ENCODE peak calls at places on chromosome 18, in four cellular contexts. A is K562, M is IMR-90, L is GM12878. G is an unnamed sample.

GRCh38 chr18:22233271-22233670 is 63.9 kb downstream of the GATA6 start:
- DNase-seq in A (no peak), M (no peak), L (no peak), G (no peak)

GRCh38 chr18:39340418-39340817 is 1774.8 kb upstream of the CELF4 start:
- DNase-seq in A (no peak), M (no peak), L (no peak), G (no peak)

GRCh38 chr18:77063256-77063655 is 69.3 kb downstream of the MBP start:
- DNase-seq in A (no peak), M (peak), L (peak), G (no peak)

GRCh38 chr18:46152808-46153617 is 48.8 kb downstream of the HAUS1 start:
- DNase-seq in A (peak), M (no peak), L (no peak), G (no peak)

GRCh38 chr18:292271-292670 is 24.4 kb upstream of the THOC1 start:
- DNase-seq in A (no peak), M (no peak), L (no peak), G (no peak)

GRCh38 chr18:63979409-63979908 is 9.6 kb downstream of the SERPINB8 start:
- DNase-seq in A (peak), M (peak), L (no peak), G (peak)

GRCh38 chr18:67509711-67510110 is 6.8 kb downstream of the DSEL start:
- DNase-seq in A (no peak), M (peak), L (no peak), G (no peak)

GRCh38 chr18:77164026-77164425 is 31.4 kb upstream of the MBP start:
- DNase-seq in A (no peak), M (no peak), L (no peak), G (no peak)

GRCh38 chr18:41058351-41059125 is 896.5 kb upstream of the PIK3C3 start:
- DNase-seq in A (no peak), M (peak), L (no peak), G (no peak)

GRCh38 chr18:36352384-36352783 is 54.9 kb downstream of the FHOD3 start:
- DNase-seq in A (no peak), M (peak), L (no peak), G (no peak)

GRCh38 chr18:51076503-51076902 is 46.5 kb downstream of the SMAD4 start:
- DNase-seq in A (no peak), M (no peak), L (no peak), G (no peak)

GRCh38 chr18:13303761-13304364 is 85.3 kb downstream of the LDLRAD4 start:
- DNase-seq in A (no peak), M (no peak), L (no peak), G (no peak)

GRCh38 chr18:61948196-61948800 is 55.5 kb upstream of the RNF152 start:
- DNase-seq in A (no peak), M (peak), L (no peak), G (no peak)

GRCh38 chr18:78330761-78331160 is 648.9 kb upstream of the SALL3 start:
- DNase-seq in A (no peak), M (peak), L (no peak), G (no peak)

GRCh38 chr18:77061291-77061945 is 71.2 kb downstream of the MBP start:
- DNase-seq in A (no peak), M (peak), L (no peak), G (no peak)

GRCh38 chr18:27599202-27599829 is 414.2 kb upstream of the CHST9 start:
- DNase-seq in A (peak), M (peak), L (no peak), G (peak)

DNA sequence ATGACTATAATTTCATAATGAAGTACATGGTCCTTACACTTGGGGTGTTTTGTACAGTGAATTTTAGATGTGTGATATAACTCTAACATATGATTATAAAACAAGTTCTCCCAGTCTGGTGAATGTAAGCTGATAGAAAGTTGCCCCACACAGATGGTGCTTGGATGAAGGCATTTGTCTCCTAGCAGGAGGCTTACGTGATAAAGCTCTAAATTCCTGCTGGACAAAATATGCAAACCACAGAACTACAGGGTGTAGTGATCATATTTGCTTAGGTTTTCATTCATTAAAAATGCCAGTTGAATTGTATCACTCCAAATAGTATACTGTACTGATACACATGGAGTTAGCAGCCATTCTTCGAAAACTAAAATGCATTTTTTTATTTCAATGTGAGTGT is 85.5 kb downstream of the DSC3 start:
- DNase-seq in A (no peak), M (no peak), L (no peak), G (no peak)
- TF ChIP-seq MXI1 in A (no peak), M (no peak), L (no peak), G (no peak)

GRCh38 chr18:68848242-68848641 is 50.4 kb downstream of the CCDC102B start:
- DNase-seq in A (no peak), M (no peak), L (no peak), G (no peak)
- TF ChIP-seq BHLHE40 in A (no peak), M (no peak), L (no peak), G (no peak)

GRCh38 chr18:59613903-59614302 is 83.3 kb downstream of the CCBE1 start:
- DNase-seq in A (no peak), M (no peak), L (no peak), G (no peak)
- TF ChIP-seq MXI1 in A (no peak), M (no peak), L (no peak), G (no peak)

DNA sequence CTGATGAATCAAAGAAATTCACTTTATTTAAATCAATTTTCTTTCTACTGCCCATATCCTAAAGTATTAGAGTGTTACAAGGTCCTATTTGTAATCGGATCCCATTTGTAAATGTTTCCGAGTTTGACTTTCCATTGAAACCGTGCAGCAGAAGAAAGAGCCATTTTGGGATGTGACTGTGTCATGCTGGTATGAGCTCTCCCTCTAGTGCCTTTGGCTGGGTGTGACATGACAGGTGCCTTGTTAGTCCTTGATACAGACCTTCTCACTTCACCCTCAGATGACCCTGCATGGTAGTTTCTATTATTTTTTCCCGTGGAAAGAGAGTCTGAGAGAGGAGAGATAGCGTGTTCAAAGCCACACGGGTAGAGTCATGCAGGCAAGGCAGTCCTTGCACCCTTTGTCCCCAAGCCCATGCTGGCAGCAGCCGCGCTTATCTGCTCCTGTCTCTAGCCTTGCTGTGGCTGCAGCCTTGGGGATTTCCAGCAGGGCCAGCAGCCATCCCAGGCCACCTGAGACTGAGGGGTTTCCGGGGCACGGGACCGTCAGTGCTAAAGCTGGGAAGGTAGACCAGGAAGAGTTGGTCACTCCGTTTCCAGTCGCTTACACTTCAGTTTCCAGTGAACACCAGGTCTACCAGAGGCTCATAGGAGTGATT is 21.4 kb downstream of the CHMP1B start:
- DNase-seq in A (peak), M (no peak), L (no peak), G (peak)
- TF ChIP-seq BHLHE40 in A (no peak), M (no peak), L (no peak), G (no peak)

GRCh38 chr18:58454406-58455061 is 174.4 kb downstream of the ALPK2 start:
- DNase-seq in A (no peak), M (no peak), L (no peak), G (no peak)
- TF ChIP-seq MXI1 in A (no peak), M (no peak), L (no peak), G (no peak)

GRCh38 chr18:7980136-7980535 is 413.0 kb downstream of the PTPRM start:
- DNase-seq in A (peak), M (no peak), L (no peak), G (peak)
- TF ChIP-seq BHLHE40 in A (no peak), M (no peak), L (no peak), G (no peak)

G was measured in HepG2.